ENCODE peak calls at places on chromosomes 2 and 18, in five cellular contexts. Q is adipocyte; F is K562; X is effector memory CD4-positive, alpha-beta T cell; M is mammary epithelial cell. Y is an unnamed sample.
A peak's percentile ranks its signal among the peaks of the same experiment; 100 is the strongest.

GRCh38 chr2:226579519-226579918 is 220.1 kb downstream of the IRS1 start:
- DNase-seq in Q (no peak), F (no peak), X (no peak), M (peak; percentile 40), Y (no peak)

GRCh38 chr2:129847043-129847442 is 132.4 kb upstream of the RAB6C start:
- DNase-seq in Q (no peak), F (no peak), X (no peak), M (peak; percentile 8), Y (no peak)

GRCh38 chr2:174662859-174663258 is 65.3 kb upstream of the WIPF1 start:
- DNase-seq in Q (no peak), F (no peak), X (no peak), M (no peak), Y (no peak)

GRCh38 chr18:66728951-66729350 is 125.1 kb upstream of the CDH19 start:
- DNase-seq in Q (no peak), F (no peak), X (no peak), M (no peak), Y (no peak)

GRCh38 chr18:2302628-2303516 is 268.4 kb downstream of the METTL4 start:
- DNase-seq in Q (peak; percentile 47), F (peak; percentile 77), X (no peak), M (peak; percentile 76), Y (no peak)

GRCh38 chr2:149394864-149395263 is 64.5 kb downstream of the LYPD6 start:
- DNase-seq in Q (no peak), F (no peak), X (no peak), M (no peak), Y (no peak)

GRCh38 chr2:77487074-77487803 is 34.9 kb downstream of the LRRTM4 start:
- DNase-seq in Q (no peak), F (no peak), X (no peak), M (no peak), Y (no peak)

GRCh38 chr2:180001726-180002125 is 5.4 kb downstream of the CWC22 start:
- DNase-seq in Q (no peak), F (no peak), X (no peak), M (no peak), Y (no peak)

GRCh38 chr2:197930570-197931278 is 126.3 kb downstream of the PLCL1 start:
- DNase-seq in Q (no peak), F (no peak), X (no peak), M (no peak), Y (no peak)

GRCh38 chr2:121471571-121472464 is 58.9 kb upstream of the RNU4ATAC start:
- DNase-seq in Q (peak; percentile 74), F (no peak), X (no peak), M (no peak), Y (no peak)

DNA sequence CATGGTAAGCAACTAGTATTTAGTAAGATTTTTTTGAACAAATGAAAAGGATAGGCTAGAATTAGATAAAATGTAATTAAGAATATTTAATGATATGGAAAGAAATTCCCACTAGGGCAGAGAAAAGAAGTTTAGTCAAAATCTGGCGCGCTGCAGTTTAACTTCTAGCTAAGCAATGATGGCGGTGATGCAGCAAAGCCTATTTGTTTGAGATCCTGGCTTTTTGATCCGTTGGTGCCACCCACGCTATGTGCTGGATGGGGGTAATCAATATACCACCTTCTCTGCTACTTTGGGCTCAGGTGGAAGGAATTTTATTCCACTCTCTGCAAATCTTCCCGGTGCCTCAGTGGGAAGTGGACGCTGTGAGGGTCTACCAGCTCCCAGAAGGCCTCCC is 416 bp upstream of the FAM171B start:
- DNase-seq in Q (no peak), F (no peak), X (no peak), M (no peak), Y (no peak)
- H3K36me3 ChIP-seq in Q (no peaks in the 10 kb centered on the region), F (no peaks in the 10 kb centered on the region), X (no peaks in the 10 kb centered on the region), M (no peaks in the 10 kb centered on the region), Y (no peaks in the 10 kb centered on the region)

GRCh38 chr18:14937271-14937670 is 189.3 kb downstream of the ANKRD30B start:
- DNase-seq in Q (no peak), F (no peak), X (no peak), M (no peak), Y (no peak)
- H3K9me3 ChIP-seq in Q (no peaks in the 10 kb centered on the region), F (no peaks in the 10 kb centered on the region), X (no peaks in the 10 kb centered on the region), M (peaks cover 19% of the 10 kb centered on the region), Y (no peaks in the 10 kb centered on the region)

GRCh38 chr2:30744823-30745222 is 62.4 kb downstream of the CAPN13 start:
- DNase-seq in Q (no peak), F (no peak), X (no peak), M (no peak), Y (no peak)
- H3K36me3 ChIP-seq in Q (no peaks in the 10 kb centered on the region), F (no peaks in the 10 kb centered on the region), X (no peaks in the 10 kb centered on the region), M (no peaks in the 10 kb centered on the region), Y (no peaks in the 10 kb centered on the region)

DNA sequence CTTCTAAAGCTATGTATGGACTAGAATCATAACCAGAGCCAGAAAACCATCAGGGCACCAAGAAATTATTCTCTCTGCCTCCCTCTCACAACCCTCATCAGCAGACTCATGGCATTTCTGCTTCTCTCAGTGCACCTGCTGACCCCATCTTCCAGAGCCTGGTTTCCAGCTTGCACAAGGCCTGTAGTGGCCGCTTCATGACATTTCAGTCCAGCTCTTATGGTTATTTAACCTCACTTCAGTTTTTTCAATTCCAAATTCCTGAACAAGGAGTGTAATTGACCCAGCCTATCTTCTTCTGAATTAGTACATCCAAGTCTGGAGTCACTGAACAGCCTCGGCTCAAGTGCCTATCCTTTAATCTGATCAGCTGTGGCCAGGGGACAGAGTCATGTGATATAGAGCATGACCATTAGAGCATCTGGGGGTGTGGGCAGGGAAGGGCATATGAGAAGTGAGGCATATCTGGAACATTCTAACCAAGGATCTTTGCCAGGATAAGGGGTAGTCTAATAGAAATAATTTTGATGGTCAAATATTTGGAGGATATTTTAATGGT is 97.2 kb upstream of the TMEM17 start:
- DNase-seq in Q (no peak), F (no peak), X (no peak), M (no peak), Y (no peak)
- H3K9me3 ChIP-seq in Q (no peaks in the 10 kb centered on the region), F (no peaks in the 10 kb centered on the region), X (no peaks in the 10 kb centered on the region), M (no peaks in the 10 kb centered on the region), Y (no peaks in the 10 kb centered on the region)

DNA sequence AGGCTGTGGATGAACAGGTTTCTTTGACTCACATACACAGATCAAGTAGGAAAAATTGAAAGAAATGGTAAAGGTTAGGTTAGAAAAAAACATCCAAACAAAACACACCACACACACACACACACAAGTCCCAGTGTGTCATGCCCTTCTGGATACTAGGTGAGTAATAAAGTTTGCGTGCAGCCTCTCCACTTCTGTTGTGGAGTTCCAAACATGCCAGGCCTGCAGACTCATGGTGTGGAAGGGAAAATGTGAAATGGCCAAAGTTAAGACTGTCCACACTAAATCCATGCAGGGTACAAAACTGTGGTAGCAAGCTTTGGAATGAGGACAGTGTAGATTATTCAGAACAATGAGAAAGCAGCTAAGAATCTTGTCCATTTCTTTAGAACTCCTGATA is 114.6 kb downstream of the IKZF2 start:
- DNase-seq in Q (peak; percentile 35), F (no peak), X (no peak), M (peak; percentile 40), Y (no peak)
- H3K36me3 ChIP-seq in Q (no peaks in the 10 kb centered on the region), F (no peaks in the 10 kb centered on the region), X (no peaks in the 10 kb centered on the region), M (no peaks in the 10 kb centered on the region), Y (no peaks in the 10 kb centered on the region)

GRCh38 chr18:25334588-25334987 is 17.4 kb downstream of the ZNF521 start:
- DNase-seq in Q (no peak), F (no peak), X (no peak), M (no peak), Y (no peak)
- H3K9me3 ChIP-seq in Q (no peaks in the 10 kb centered on the region), F (no peaks in the 10 kb centered on the region), X (no peaks in the 10 kb centered on the region), M (no peaks in the 10 kb centered on the region), Y (no peaks in the 10 kb centered on the region)

GRCh38 chr2:71926098-71926466 is 221.6 kb downstream of the CYP26B1 start:
- DNase-seq in Q (no peak), F (no peak), X (no peak), M (no peak), Y (no peak)
- H3K36me3 ChIP-seq in Q (no peaks in the 10 kb centered on the region), F (no peaks in the 10 kb centered on the region), X (no peaks in the 10 kb centered on the region), M (no peaks in the 10 kb centered on the region), Y (no peaks in the 10 kb centered on the region)